ENCODE peak calls at places on chromosomes 13 and 19, in ten cellular contexts. One of them, this sample, is unnamed.

GRCh38 chr19:6219147-6219525 is 60.6 kb downstream of the MLLT1 start:
- DNase-seq in HCT116: no peak
- DNase-seq in breast epithelium: no peak
- DNase-seq in transverse colon: no peak
- DNase-seq in spleen: no peak
- DNase-seq in sigmoid colon: no peak
- DNase-seq in GM12892: no peak
- DNase-seq in suprapubic skin: no peak
- DNase-seq in stomach: no peak
- DNase-seq in endothelial cell of umbilical vein: peak
- DNase-seq in this sample: no peak

GRCh38 chr19:52248256-52248655 is 21.1 kb upstream of the ZNF766 start:
- DNase-seq in HCT116: peak
- DNase-seq in breast epithelium: no peak
- DNase-seq in transverse colon: peak
- DNase-seq in spleen: peak
- DNase-seq in sigmoid colon: no peak
- DNase-seq in GM12892: no peak
- DNase-seq in suprapubic skin: no peak
- DNase-seq in stomach: peak
- DNase-seq in endothelial cell of umbilical vein: peak
- DNase-seq in this sample: no peak

GRCh38 chr13:97780486-97780885 is 173.0 kb upstream of the IPO5 start:
- DNase-seq in HCT116: no peak
- DNase-seq in breast epithelium: no peak
- DNase-seq in transverse colon: no peak
- DNase-seq in spleen: no peak
- DNase-seq in sigmoid colon: no peak
- DNase-seq in GM12892: no peak
- DNase-seq in suprapubic skin: no peak
- DNase-seq in stomach: no peak
- DNase-seq in endothelial cell of umbilical vein: no peak
- DNase-seq in this sample: no peak

GRCh38 chr19:42555801-42556200 is 27.5 kb upstream of the CEACAM1 start:
- DNase-seq in HCT116: no peak
- DNase-seq in breast epithelium: no peak
- DNase-seq in transverse colon: no peak
- DNase-seq in spleen: no peak
- DNase-seq in sigmoid colon: no peak
- DNase-seq in GM12892: no peak
- DNase-seq in suprapubic skin: no peak
- DNase-seq in stomach: no peak
- DNase-seq in endothelial cell of umbilical vein: no peak
- DNase-seq in this sample: no peak

GRCh38 chr13:28478127-28478526 is 16.8 kb downstream of the FLT1 start:
- DNase-seq in HCT116: no peak
- DNase-seq in breast epithelium: no peak
- DNase-seq in transverse colon: no peak
- DNase-seq in spleen: no peak
- DNase-seq in sigmoid colon: no peak
- DNase-seq in GM12892: no peak
- DNase-seq in suprapubic skin: no peak
- DNase-seq in stomach: no peak
- DNase-seq in endothelial cell of umbilical vein: no peak
- DNase-seq in this sample: no peak

GRCh38 chr13:60146491-60146890 is 17.2 kb downstream of the DIAPH3 start:
- DNase-seq in HCT116: no peak
- DNase-seq in breast epithelium: no peak
- DNase-seq in transverse colon: no peak
- DNase-seq in spleen: no peak
- DNase-seq in sigmoid colon: no peak
- DNase-seq in GM12892: no peak
- DNase-seq in suprapubic skin: no peak
- DNase-seq in stomach: no peak
- DNase-seq in endothelial cell of umbilical vein: peak
- DNase-seq in this sample: no peak

GRCh38 chr19:17348700-17349099 is 11.3 kb downstream of the GTPBP3 start:
- DNase-seq in HCT116: no peak
- DNase-seq in breast epithelium: peak
- DNase-seq in transverse colon: no peak
- DNase-seq in spleen: peak
- DNase-seq in sigmoid colon: peak
- DNase-seq in GM12892: no peak
- DNase-seq in suprapubic skin: peak
- DNase-seq in stomach: no peak
- DNase-seq in endothelial cell of umbilical vein: peak
- DNase-seq in this sample: no peak

GRCh38 chr13:91313581-91313980 is 33.9 kb upstream of the MIR17HG start:
- DNase-seq in HCT116: no peak
- DNase-seq in breast epithelium: no peak
- DNase-seq in transverse colon: no peak
- DNase-seq in spleen: no peak
- DNase-seq in sigmoid colon: no peak
- DNase-seq in GM12892: no peak
- DNase-seq in suprapubic skin: no peak
- DNase-seq in stomach: no peak
- DNase-seq in endothelial cell of umbilical vein: no peak
- DNase-seq in this sample: no peak

GRCh38 chr13:20398459-20398858 is 127.2 kb downstream of the CRYL1 start:
- DNase-seq in HCT116: no peak
- DNase-seq in breast epithelium: no peak
- DNase-seq in transverse colon: peak
- DNase-seq in spleen: no peak
- DNase-seq in sigmoid colon: no peak
- DNase-seq in GM12892: no peak
- DNase-seq in suprapubic skin: no peak
- DNase-seq in stomach: peak
- DNase-seq in endothelial cell of umbilical vein: no peak
- DNase-seq in this sample: no peak

GRCh38 chr13:29522044-29522685 is 73.3 kb downstream of the SLC7A1 start:
- DNase-seq in HCT116: no peak
- DNase-seq in breast epithelium: no peak
- DNase-seq in transverse colon: no peak
- DNase-seq in spleen: peak
- DNase-seq in sigmoid colon: no peak
- DNase-seq in GM12892: no peak
- DNase-seq in suprapubic skin: peak
- DNase-seq in stomach: no peak
- DNase-seq in endothelial cell of umbilical vein: no peak
- DNase-seq in this sample: no peak
- TF ChIP-seq POLR2AphosphoS5 in HCT116: no peak
- TF ChIP-seq POLR2AphosphoS5 in breast epithelium: no peak
- TF ChIP-seq POLR2AphosphoS5 in transverse colon: peak
- TF ChIP-seq POLR2AphosphoS5 in spleen: no peak
- TF ChIP-seq POLR2AphosphoS5 in sigmoid colon: peak
- TF ChIP-seq POLR2AphosphoS5 in GM12892: no peak
- TF ChIP-seq POLR2AphosphoS5 in suprapubic skin: peak
- TF ChIP-seq POLR2AphosphoS5 in stomach: no peak
- TF ChIP-seq POLR2AphosphoS5 in endothelial cell of umbilical vein: no peak
- TF ChIP-seq POLR2AphosphoS5 in this sample: no peak

GRCh38 chr19:1066251-1066747 is 668 bp upstream of the ARHGAP45 start:
- DNase-seq in HCT116: no peak
- DNase-seq in breast epithelium: no peak
- DNase-seq in transverse colon: no peak
- DNase-seq in spleen: peak
- DNase-seq in sigmoid colon: no peak
- DNase-seq in GM12892: no peak
- DNase-seq in suprapubic skin: peak
- DNase-seq in stomach: no peak
- DNase-seq in endothelial cell of umbilical vein: no peak
- DNase-seq in this sample: no peak

GRCh38 chr19:1066748-1067340 is at the start of gene ARHGAP45:
- DNase-seq in HCT116: no peak
- DNase-seq in breast epithelium: no peak
- DNase-seq in transverse colon: peak
- DNase-seq in spleen: peak
- DNase-seq in sigmoid colon: no peak
- DNase-seq in GM12892: peak
- DNase-seq in suprapubic skin: peak
- DNase-seq in stomach: peak
- DNase-seq in endothelial cell of umbilical vein: no peak
- DNase-seq in this sample: peak

GRCh38 chr19:1067341-1068103 is 555 bp downstream of the ARHGAP45 start:
- DNase-seq in HCT116: no peak
- DNase-seq in breast epithelium: no peak
- DNase-seq in transverse colon: peak
- DNase-seq in spleen: peak
- DNase-seq in sigmoid colon: no peak
- DNase-seq in GM12892: no peak
- DNase-seq in suprapubic skin: peak
- DNase-seq in stomach: no peak
- DNase-seq in endothelial cell of umbilical vein: no peak
- DNase-seq in this sample: no peak

GRCh38 chr19:1069009-1069779 is 2.2 kb downstream of the ARHGAP45 start:
- DNase-seq in HCT116: no peak
- DNase-seq in breast epithelium: no peak
- DNase-seq in transverse colon: peak
- DNase-seq in spleen: peak
- DNase-seq in sigmoid colon: no peak
- DNase-seq in GM12892: peak
- DNase-seq in suprapubic skin: peak
- DNase-seq in stomach: peak
- DNase-seq in endothelial cell of umbilical vein: peak
- DNase-seq in this sample: no peak

GRCh38 chr19:1068111-1069001 is 1.4 kb downstream of the ARHGAP45 start:
- DNase-seq in HCT116: no peak
- DNase-seq in breast epithelium: no peak
- DNase-seq in transverse colon: peak
- DNase-seq in spleen: peak
- DNase-seq in sigmoid colon: no peak
- DNase-seq in GM12892: no peak
- DNase-seq in suprapubic skin: peak
- DNase-seq in stomach: no peak
- DNase-seq in endothelial cell of umbilical vein: no peak
- DNase-seq in this sample: no peak
- TF ChIP-seq POLR2A in HCT116: no peak
- TF ChIP-seq POLR2A in breast epithelium: no peak
- TF ChIP-seq POLR2A in transverse colon: no peak
- TF ChIP-seq POLR2A in spleen: no peak
- TF ChIP-seq POLR2A in sigmoid colon: no peak
- TF ChIP-seq POLR2A in GM12892: no peak
- TF ChIP-seq POLR2A in suprapubic skin: no peak
- TF ChIP-seq POLR2A in stomach: no peak
- TF ChIP-seq POLR2A in endothelial cell of umbilical vein: no peak
- TF ChIP-seq POLR2A in this sample: no peak

GRCh38 chr13:106573279-106573831 is 5.4 kb upstream of the ARGLU1 start:
- DNase-seq in HCT116: no peak
- DNase-seq in breast epithelium: no peak
- DNase-seq in transverse colon: no peak
- DNase-seq in spleen: no peak
- DNase-seq in sigmoid colon: peak
- DNase-seq in GM12892: no peak
- DNase-seq in suprapubic skin: peak
- DNase-seq in stomach: no peak
- DNase-seq in endothelial cell of umbilical vein: no peak
- DNase-seq in this sample: no peak
- TF ChIP-seq POLR2AphosphoS5 in HCT116: no peak
- TF ChIP-seq POLR2AphosphoS5 in breast epithelium: no peak
- TF ChIP-seq POLR2AphosphoS5 in transverse colon: no peak
- TF ChIP-seq POLR2AphosphoS5 in spleen: no peak
- TF ChIP-seq POLR2AphosphoS5 in sigmoid colon: peak
- TF ChIP-seq POLR2AphosphoS5 in GM12892: no peak
- TF ChIP-seq POLR2AphosphoS5 in suprapubic skin: no peak
- TF ChIP-seq POLR2AphosphoS5 in stomach: no peak
- TF ChIP-seq POLR2AphosphoS5 in endothelial cell of umbilical vein: no peak
- TF ChIP-seq POLR2AphosphoS5 in this sample: no peak

GRCh38 chr13:25377244-25377962 is 5.6 kb downstream of the ATP8A2 start:
- DNase-seq in HCT116: no peak
- DNase-seq in breast epithelium: no peak
- DNase-seq in transverse colon: no peak
- DNase-seq in spleen: no peak
- DNase-seq in sigmoid colon: no peak
- DNase-seq in GM12892: no peak
- DNase-seq in suprapubic skin: no peak
- DNase-seq in stomach: no peak
- DNase-seq in endothelial cell of umbilical vein: no peak
- DNase-seq in this sample: no peak

GRCh38 chr13:25375727-25376358 is 4.1 kb downstream of the ATP8A2 start:
- DNase-seq in HCT116: peak
- DNase-seq in breast epithelium: no peak
- DNase-seq in transverse colon: peak
- DNase-seq in spleen: no peak
- DNase-seq in sigmoid colon: no peak
- DNase-seq in GM12892: peak
- DNase-seq in suprapubic skin: no peak
- DNase-seq in stomach: no peak
- DNase-seq in endothelial cell of umbilical vein: peak
- DNase-seq in this sample: peak

GRCh38 chr13:25380741-25381324 is 9.1 kb downstream of the ATP8A2 start:
- DNase-seq in HCT116: no peak
- DNase-seq in breast epithelium: no peak
- DNase-seq in transverse colon: no peak
- DNase-seq in spleen: no peak
- DNase-seq in sigmoid colon: no peak
- DNase-seq in GM12892: no peak
- DNase-seq in suprapubic skin: no peak
- DNase-seq in stomach: no peak
- DNase-seq in endothelial cell of umbilical vein: no peak
- DNase-seq in this sample: no peak

GRCh38 chr13:25378528-25378927 is 6.8 kb downstream of the ATP8A2 start:
- DNase-seq in HCT116: no peak
- DNase-seq in breast epithelium: no peak
- DNase-seq in transverse colon: no peak
- DNase-seq in spleen: no peak
- DNase-seq in sigmoid colon: no peak
- DNase-seq in GM12892: no peak
- DNase-seq in suprapubic skin: no peak
- DNase-seq in stomach: no peak
- DNase-seq in endothelial cell of umbilical vein: no peak
- DNase-seq in this sample: no peak

GRCh38 chr13:25380082-25380481 is 8.3 kb downstream of the ATP8A2 start:
- DNase-seq in HCT116: no peak
- DNase-seq in breast epithelium: no peak
- DNase-seq in transverse colon: no peak
- DNase-seq in spleen: no peak
- DNase-seq in sigmoid colon: no peak
- DNase-seq in GM12892: no peak
- DNase-seq in suprapubic skin: no peak
- DNase-seq in stomach: no peak
- DNase-seq in endothelial cell of umbilical vein: no peak
- DNase-seq in this sample: no peak
- TF ChIP-seq POLR2A in HCT116: no peak
- TF ChIP-seq POLR2A in breast epithelium: no peak
- TF ChIP-seq POLR2A in transverse colon: no peak
- TF ChIP-seq POLR2A in spleen: no peak
- TF ChIP-seq POLR2A in sigmoid colon: no peak
- TF ChIP-seq POLR2A in GM12892: no peak
- TF ChIP-seq POLR2A in suprapubic skin: no peak
- TF ChIP-seq POLR2A in stomach: no peak
- TF ChIP-seq POLR2A in endothelial cell of umbilical vein: no peak
- TF ChIP-seq POLR2A in this sample: no peak